ENCODE peak calls at places on chromosomes 2 and 18, in five cellular contexts. One of them, this sample, is unnamed.

GRCh38 chr2:236070236-236070635 is 98.0 kb downstream of the GBX2 start:
- DNase-seq in midbrain: no peak
- DNase-seq in CD8-positive, alpha-beta T cell: no peak
- DNase-seq in stimulated activated CD8-positive, alpha-beta memory T cell treated with anti-CD3 and anti-CD28 coated beads, Interleukin-4, amount 100 ng/mL, for 4 hours: no peak
- DNase-seq in lower lobe of right lung: no peak
- DNase-seq in this sample: no peak

GRCh38 chr2:9867876-9868275 is 24.6 kb downstream of the TAF1B start:
- DNase-seq in midbrain: no peak
- DNase-seq in lower lobe of right lung: no peak
- DNase-seq in CD8-positive, alpha-beta T cell: no peak
- DNase-seq in stimulated activated CD8-positive, alpha-beta memory T cell treated with anti-CD3 and anti-CD28 coated beads, Interleukin-4, amount 100 ng/mL, for 4 hours: no peak
- DNase-seq in this sample: no peak

GRCh38 chr2:65186093-65186868 is 41.4 kb upstream of the ACTR2 start:
- DNase-seq in stimulated activated CD8-positive, alpha-beta memory T cell treated with anti-CD3 and anti-CD28 coated beads, Interleukin-4, amount 100 ng/mL, for 4 hours: no peak
- DNase-seq in lower lobe of right lung: no peak
- DNase-seq in CD8-positive, alpha-beta T cell: no peak
- DNase-seq in midbrain: no peak
- DNase-seq in this sample: no peak

GRCh38 chr2:210399440-210400041 is 77.0 kb downstream of the LANCL1 start:
- DNase-seq in CD8-positive, alpha-beta T cell: no peak
- DNase-seq in lower lobe of right lung: no peak
- DNase-seq in midbrain: peak; percentile 38
- DNase-seq in stimulated activated CD8-positive, alpha-beta memory T cell treated with anti-CD3 and anti-CD28 coated beads, Interleukin-4, amount 100 ng/mL, for 4 hours: no peak
- DNase-seq in this sample: no peak

GRCh38 chr18:70288171-70288850 is 534 bp upstream of the SOCS6 start:
- DNase-seq in lower lobe of right lung: peak; percentile 58
- DNase-seq in midbrain: no peak
- DNase-seq in CD8-positive, alpha-beta T cell: no peak
- DNase-seq in stimulated activated CD8-positive, alpha-beta memory T cell treated with anti-CD3 and anti-CD28 coated beads, Interleukin-4, amount 100 ng/mL, for 4 hours: no peak
- DNase-seq in this sample: peak; percentile 61

GRCh38 chr18:74242451-74243096 is 49.2 kb downstream of the CYB5A start:
- DNase-seq in CD8-positive, alpha-beta T cell: no peak
- DNase-seq in midbrain: peak; percentile 14
- DNase-seq in stimulated activated CD8-positive, alpha-beta memory T cell treated with anti-CD3 and anti-CD28 coated beads, Interleukin-4, amount 100 ng/mL, for 4 hours: no peak
- DNase-seq in lower lobe of right lung: no peak
- DNase-seq in this sample: peak; percentile 44

GRCh38 chr2:140641163-140641562 is 1489.7 kb downstream of the LRP1B start:
- DNase-seq in lower lobe of right lung: no peak
- DNase-seq in CD8-positive, alpha-beta T cell: no peak
- DNase-seq in midbrain: no peak
- DNase-seq in stimulated activated CD8-positive, alpha-beta memory T cell treated with anti-CD3 and anti-CD28 coated beads, Interleukin-4, amount 100 ng/mL, for 4 hours: no peak
- DNase-seq in this sample: no peak

GRCh38 chr2:12005886-12006681 is 259.7 kb downstream of the LPIN1 start:
- DNase-seq in CD8-positive, alpha-beta T cell: peak; percentile 50
- DNase-seq in midbrain: no peak
- DNase-seq in lower lobe of right lung: no peak
- DNase-seq in stimulated activated CD8-positive, alpha-beta memory T cell treated with anti-CD3 and anti-CD28 coated beads, Interleukin-4, amount 100 ng/mL, for 4 hours: peak; percentile 58
- DNase-seq in this sample: no peak

GRCh38 chr18:73979742-73980141 is 167.9 kb downstream of the FBXO15 start:
- DNase-seq in CD8-positive, alpha-beta T cell: no peak
- DNase-seq in stimulated activated CD8-positive, alpha-beta memory T cell treated with anti-CD3 and anti-CD28 coated beads, Interleukin-4, amount 100 ng/mL, for 4 hours: no peak
- DNase-seq in lower lobe of right lung: no peak
- DNase-seq in midbrain: no peak
- DNase-seq in this sample: no peak

GRCh38 chr2:107648781-107649413 is 177.8 kb upstream of the RGPD4 start:
- DNase-seq in lower lobe of right lung: no peak
- DNase-seq in stimulated activated CD8-positive, alpha-beta memory T cell treated with anti-CD3 and anti-CD28 coated beads, Interleukin-4, amount 100 ng/mL, for 4 hours: no peak
- DNase-seq in CD8-positive, alpha-beta T cell: no peak
- DNase-seq in midbrain: no peak
- DNase-seq in this sample: no peak

GRCh38 chr2:32963941-32964340 is 17.2 kb downstream of the LTBP1 start:
- DNase-seq in lower lobe of right lung: no peak
- DNase-seq in stimulated activated CD8-positive, alpha-beta memory T cell treated with anti-CD3 and anti-CD28 coated beads, Interleukin-4, amount 100 ng/mL, for 4 hours: no peak
- DNase-seq in midbrain: no peak
- DNase-seq in CD8-positive, alpha-beta T cell: no peak
- DNase-seq in this sample: no peak

GRCh38 chr2:230865766-230866703 is 1.3 kb downstream of the ITM2C start:
- DNase-seq in CD8-positive, alpha-beta T cell: no peak
- DNase-seq in midbrain: peak; percentile 38
- DNase-seq in stimulated activated CD8-positive, alpha-beta memory T cell treated with anti-CD3 and anti-CD28 coated beads, Interleukin-4, amount 100 ng/mL, for 4 hours: no peak
- DNase-seq in lower lobe of right lung: no peak
- DNase-seq in this sample: peak; percentile 57

GRCh38 chr2:67210430-67210829 is 186.7 kb upstream of the ETAA1 start:
- DNase-seq in CD8-positive, alpha-beta T cell: no peak
- DNase-seq in lower lobe of right lung: no peak
- DNase-seq in midbrain: no peak
- DNase-seq in stimulated activated CD8-positive, alpha-beta memory T cell treated with anti-CD3 and anti-CD28 coated beads, Interleukin-4, amount 100 ng/mL, for 4 hours: no peak
- DNase-seq in this sample: no peak

GRCh38 chr2:237236188-237236587 is 150.5 kb downstream of the COPS8 start:
- DNase-seq in stimulated activated CD8-positive, alpha-beta memory T cell treated with anti-CD3 and anti-CD28 coated beads, Interleukin-4, amount 100 ng/mL, for 4 hours: no peak
- DNase-seq in lower lobe of right lung: no peak
- DNase-seq in midbrain: no peak
- DNase-seq in CD8-positive, alpha-beta T cell: no peak
- DNase-seq in this sample: no peak

GRCh38 chr2:176080540-176081355 is 3.0 kb downstream of the EVX2 start:
- DNase-seq in stimulated activated CD8-positive, alpha-beta memory T cell treated with anti-CD3 and anti-CD28 coated beads, Interleukin-4, amount 100 ng/mL, for 4 hours: no peak
- DNase-seq in CD8-positive, alpha-beta T cell: no peak
- DNase-seq in lower lobe of right lung: no peak
- DNase-seq in midbrain: no peak
- DNase-seq in this sample: no peak

GRCh38 chr2:65800998-65801397 is 368.6 kb upstream of the SPRED2 start:
- DNase-seq in stimulated activated CD8-positive, alpha-beta memory T cell treated with anti-CD3 and anti-CD28 coated beads, Interleukin-4, amount 100 ng/mL, for 4 hours: no peak
- DNase-seq in midbrain: no peak
- DNase-seq in CD8-positive, alpha-beta T cell: no peak
- DNase-seq in lower lobe of right lung: no peak
- DNase-seq in this sample: no peak

GRCh38 chr2:166516712-166517303 is 22.8 kb upstream of the SCN7A start:
- DNase-seq in CD8-positive, alpha-beta T cell: no peak
- DNase-seq in stimulated activated CD8-positive, alpha-beta memory T cell treated with anti-CD3 and anti-CD28 coated beads, Interleukin-4, amount 100 ng/mL, for 4 hours: no peak
- DNase-seq in midbrain: peak; percentile 15
- DNase-seq in lower lobe of right lung: no peak
- DNase-seq in this sample: peak; percentile 42

GRCh38 chr2:104368089-104368488 is 485.8 kb upstream of the POU3F3 start:
- DNase-seq in stimulated activated CD8-positive, alpha-beta memory T cell treated with anti-CD3 and anti-CD28 coated beads, Interleukin-4, amount 100 ng/mL, for 4 hours: no peak
- DNase-seq in midbrain: no peak
- DNase-seq in CD8-positive, alpha-beta T cell: no peak
- DNase-seq in lower lobe of right lung: no peak
- DNase-seq in this sample: no peak

GRCh38 chr2:18381451-18381850 is 179.0 kb downstream of the RDH14 start:
- DNase-seq in lower lobe of right lung: no peak
- DNase-seq in midbrain: no peak
- DNase-seq in stimulated activated CD8-positive, alpha-beta memory T cell treated with anti-CD3 and anti-CD28 coated beads, Interleukin-4, amount 100 ng/mL, for 4 hours: no peak
- DNase-seq in CD8-positive, alpha-beta T cell: no peak
- DNase-seq in this sample: no peak

GRCh38 chr2:57558312-57558711 is 488.3 kb upstream of the VRK2 start:
- DNase-seq in stimulated activated CD8-positive, alpha-beta memory T cell treated with anti-CD3 and anti-CD28 coated beads, Interleukin-4, amount 100 ng/mL, for 4 hours: no peak
- DNase-seq in CD8-positive, alpha-beta T cell: no peak
- DNase-seq in lower lobe of right lung: no peak
- DNase-seq in midbrain: no peak
- DNase-seq in this sample: no peak

GRCh38 chr18:48460929-48461583 is 51.9 kb upstream of the ZBTB7C start:
- DNase-seq in stimulated activated CD8-positive, alpha-beta memory T cell treated with anti-CD3 and anti-CD28 coated beads, Interleukin-4, amount 100 ng/mL, for 4 hours: no peak
- DNase-seq in CD8-positive, alpha-beta T cell: no peak
- DNase-seq in midbrain: no peak
- DNase-seq in lower lobe of right lung: no peak
- DNase-seq in this sample: no peak

GRCh38 chr2:126696644-126697520 is 40.9 kb downstream of the GYPC start:
- DNase-seq in lower lobe of right lung: no peak
- DNase-seq in CD8-positive, alpha-beta T cell: no peak
- DNase-seq in stimulated activated CD8-positive, alpha-beta memory T cell treated with anti-CD3 and anti-CD28 coated beads, Interleukin-4, amount 100 ng/mL, for 4 hours: no peak
- DNase-seq in midbrain: no peak
- DNase-seq in this sample: no peak

GRCh38 chr2:240615830-240616547 is 9.3 kb upstream of the GPR35 start:
- DNase-seq in stimulated activated CD8-positive, alpha-beta memory T cell treated with anti-CD3 and anti-CD28 coated beads, Interleukin-4, amount 100 ng/mL, for 4 hours: no peak
- DNase-seq in CD8-positive, alpha-beta T cell: no peak
- DNase-seq in lower lobe of right lung: peak; percentile 42
- DNase-seq in midbrain: no peak
- DNase-seq in this sample: peak; percentile 26

GRCh38 chr2:99488587-99488998 is 1.2 kb downstream of the REV1 start:
- DNase-seq in stimulated activated CD8-positive, alpha-beta memory T cell treated with anti-CD3 and anti-CD28 coated beads, Interleukin-4, amount 100 ng/mL, for 4 hours: no peak
- DNase-seq in midbrain: no peak
- DNase-seq in lower lobe of right lung: no peak
- DNase-seq in CD8-positive, alpha-beta T cell: no peak
- DNase-seq in this sample: no peak

GRCh38 chr18:75127143-75128021 is 81.6 kb downstream of the PTGR3 start:
- DNase-seq in CD8-positive, alpha-beta T cell: no peak
- DNase-seq in lower lobe of right lung: no peak
- DNase-seq in stimulated activated CD8-positive, alpha-beta memory T cell treated with anti-CD3 and anti-CD28 coated beads, Interleukin-4, amount 100 ng/mL, for 4 hours: no peak
- DNase-seq in midbrain: no peak
- DNase-seq in this sample: no peak

This sample was measured in Right ventricle myocardium superior.